ENCODE peak calls at places on chromosomes 4 and X, in seven cellular contexts. X, F, K, J, A, S and I are unnamed samples.

GRCh38 chrX:153794018-153794896 is at the start of the genes IDH3G and SSR4:
- DNase-seq in A (peak), J (peak), X (peak), K (peak), S (peak), F (peak), I (peak)

GRCh38 chr4:52157641-52158316 is 106.7 kb downstream of the SPATA18 start:
- DNase-seq in K (no peak), X (no peak), J (no peak), S (no peak), F (no peak), A (no peak), I (no peak)

GRCh38 chr4:77817304-77818076 is 1.7 kb downstream of the CNOT6L start:
- DNase-seq in S (no peak), X (no peak), F (no peak), A (no peak), K (no peak), J (no peak), I (no peak)

GRCh38 chrX:38804481-38805293 is 3.4 kb downstream of the MID1IP1 start:
- DNase-seq in A (no peak), K (peak), J (peak), S (peak), X (peak), F (peak), I (peak)

GRCh38 chrX:34849371-34849770 is 93.2 kb upstream of the FAM47B start:
- DNase-seq in A (peak), F (no peak), S (no peak), X (no peak), K (no peak), J (no peak), I (no peak)

GRCh38 chrX:13717697-13718483 is 16.5 kb downstream of the TRAPPC2 start:
- DNase-seq in S (no peak), K (no peak), J (no peak), A (peak), X (no peak), F (no peak), I (no peak)

GRCh38 chr4:38161208-38162113 is 201.3 kb downstream of the PTTG2 start:
- DNase-seq in K (no peak), X (no peak), J (no peak), F (no peak), S (no peak), A (no peak), I (no peak)

GRCh38 chr4:14768449-14768848 is 233.8 kb upstream of the CPEB2 start:
- DNase-seq in K (no peak), A (no peak), S (no peak), F (no peak), J (no peak), X (no peak), I (no peak)

GRCh38 chrX:81120270-81120935 is 81.3 kb downstream of the HMGN5 start:
- DNase-seq in K (no peak), J (no peak), F (no peak), X (no peak), A (no peak), S (no peak), I (no peak)

GRCh38 chr4:141133146-141134006 is at the start of gene RNF150:
- DNase-seq in F (peak), X (peak), J (peak), S (no peak), K (peak), A (peak), I (peak)

GRCh38 chr4:84493092-84493850 is 5.8 kb downstream of the NKX6-1 start:
- DNase-seq in S (no peak), J (no peak), F (peak), K (no peak), X (peak), A (no peak), I (peak)

GRCh38 chr4:5730993-5731975 is 20.3 kb downstream of the EVC start:
- DNase-seq in J (no peak), S (no peak), A (no peak), F (no peak), K (no peak), X (no peak), I (no peak)

GRCh38 chr4:23631255-23631950 is 258.4 kb downstream of the PPARGC1A start:
- DNase-seq in S (no peak), X (no peak), K (no peak), A (no peak), J (no peak), F (no peak), I (no peak)

GRCh38 chr4:181951265-181951664 is 291.9 kb upstream of the TENM3 start:
- DNase-seq in K (no peak), S (no peak), J (no peak), X (no peak), F (no peak), A (no peak), I (no peak)

GRCh38 chr4:67500373-67500772 is 44.9 kb downstream of the CENPC start:
- DNase-seq in J (no peak), A (no peak), K (no peak), S (no peak), F (no peak), X (no peak), I (no peak)

GRCh38 chr4:181890031-181890430 is 353.2 kb upstream of the TENM3 start:
- DNase-seq in F (no peak), J (no peak), S (no peak), K (no peak), A (no peak), X (no peak), I (no peak)

GRCh38 chr4:184416913-184417734 is 57.2 kb downstream of the IRF2 start:
- DNase-seq in F (no peak), J (no peak), X (no peak), S (peak), A (no peak), K (no peak), I (no peak)

GRCh38 chr4:186134254-186134653 is 29.8 kb downstream of the FAM149A start:
- DNase-seq in F (no peak), S (no peak), K (no peak), X (no peak), A (no peak), J (no peak), I (no peak)

GRCh38 chrX:11406109-11406755 is 113.0 kb downstream of the AMELX start:
- DNase-seq in X (no peak), F (no peak), S (no peak), J (no peak), A (no peak), K (no peak), I (no peak)

GRCh38 chrX:95754411-95754810 is 930.2 kb upstream of the DIAPH2 start:
- DNase-seq in S (no peak), X (no peak), K (no peak), A (no peak), J (no peak), F (no peak), I (no peak)

GRCh38 chr4:40264497-40264896 is 67.7 kb downstream of the RHOH start:
- DNase-seq in S (no peak), A (peak), J (no peak), F (no peak), X (no peak), K (no peak), I (no peak)

GRCh38 chr4:147487616-147488015 is 6.7 kb downstream of the EDNRA start:
- DNase-seq in A (no peak), K (no peak), X (no peak), S (no peak), F (no peak), J (no peak), I (no peak)

GRCh38 chr4:83128235-83128929 is 13.9 kb upstream of the PLAC8 start:
- DNase-seq in F (no peak), K (no peak), S (no peak), A (no peak), X (no peak), J (no peak), I (no peak)

GRCh38 chr4:68021185-68021584 is 57.9 kb upstream of the TMPRSS11A start:
- DNase-seq in K (no peak), F (no peak), S (no peak), X (no peak), A (no peak), J (no peak), I (no peak)

GRCh38 chr4:113943863-113944262 is 35.6 kb downstream of the ARSJ start:
- DNase-seq in S (no peak), X (no peak), A (no peak), J (no peak), F (no peak), K (no peak), I (no peak)

GRCh38 chr4:149344436-149344835 is 471.2 kb downstream of the IQCM start:
- DNase-seq in F (no peak), S (no peak), K (no peak), X (no peak), A (peak), J (no peak), I (no peak)

GRCh38 chr4:150310159-150310895 is 232.1 kb downstream of the DCLK2 start:
- DNase-seq in A (peak), X (no peak), F (no peak), K (no peak), S (no peak), J (no peak), I (no peak)

GRCh38 chrX:15301924-15302323 is 13.5 kb downstream of the ASB11 start:
- DNase-seq in K (no peak), X (no peak), J (peak), A (no peak), S (no peak), F (no peak), I (no peak)

GRCh38 chr4:169293343-169294176 is 22.8 kb upstream of the SH3RF1 start:
- DNase-seq in K (no peak), J (no peak), X (no peak), A (no peak), F (no peak), S (no peak), I (no peak)

GRCh38 chrX:45295587-45295986 is 94.9 kb upstream of the DIPK2B start:
- DNase-seq in F (peak), J (no peak), A (no peak), K (no peak), X (no peak), S (no peak), I (no peak)

GRCh38 chrX:108735680-108736508 is 469 bp downstream of the IRS4 start:
- DNase-seq in K (no peak), A (no peak), J (no peak), F (no peak), S (no peak), X (peak), I (peak)

GRCh38 chr4:87819281-87819919 is 13.4 kb upstream of the MEPE start:
- DNase-seq in A (no peak), J (no peak), S (no peak), K (no peak), F (no peak), X (no peak), I (no peak)

GRCh38 chr4:69858683-69859082 is 1.3 kb downstream of the SULT1E1 start:
- DNase-seq in K (no peak), A (no peak), S (no peak), J (no peak), X (no peak), F (no peak), I (no peak)

GRCh38 chr4:2570551-2571222 is 34.2 kb downstream of the FAM193A start:
- DNase-seq in X (no peak), A (no peak), J (no peak), F (no peak), S (no peak), K (peak), I (no peak)

GRCh38 chr4:98938386-98938785 is 9.5 kb upstream of the EIF4E start:
- DNase-seq in K (no peak), A (no peak), F (no peak), S (no peak), X (no peak), J (no peak), I (no peak)

GRCh38 chr4:131302108-131302507 is 1847.0 kb upstream of the PCDH10 start:
- DNase-seq in K (no peak), F (no peak), S (no peak), X (no peak), A (no peak), J (no peak), I (no peak)